ENCODE peak calls at places on chromosomes 6 and 20, in four cellular contexts. One of them, this sample, is unnamed.

GRCh38 chr20:6663751-6664388 is 103.6 kb upstream of the BMP2 start:
- DNase-seq in transverse colon: peak
- DNase-seq in prostate gland: no peak
- DNase-seq in K562: no peak
- DNase-seq in this sample: no peak

GRCh38 chr20:32971703-32972161 is 32.5 kb downstream of the SUN5 start:
- DNase-seq in prostate gland: no peak
- DNase-seq in K562: no peak
- DNase-seq in transverse colon: no peak
- DNase-seq in this sample: no peak

GRCh38 chr6:4931530-4932505 is 72.0 kb downstream of the RPP40 start:
- DNase-seq in transverse colon: peak
- DNase-seq in K562: no peak
- DNase-seq in prostate gland: no peak
- DNase-seq in this sample: peak

GRCh38 chr6:169097336-169098052 is 156.2 kb downstream of the THBS2 start:
- DNase-seq in prostate gland: no peak
- DNase-seq in K562: no peak
- DNase-seq in transverse colon: no peak
- DNase-seq in this sample: no peak

GRCh38 chr6:140052757-140053729 is 678.6 kb upstream of the CITED2 start:
- DNase-seq in transverse colon: no peak
- DNase-seq in K562: peak
- DNase-seq in prostate gland: no peak
- DNase-seq in this sample: peak

GRCh38 chr20:17449039-17449438 is 82.1 kb downstream of the BFSP1 start:
- DNase-seq in transverse colon: no peak
- DNase-seq in prostate gland: no peak
- DNase-seq in K562: peak
- DNase-seq in this sample: no peak

GRCh38 chr20:40711078-40711477 is 22.0 kb upstream of the MAFB start:
- DNase-seq in transverse colon: no peak
- DNase-seq in K562: no peak
- DNase-seq in prostate gland: no peak
- DNase-seq in this sample: no peak

GRCh38 chr6:109379706-109380105 is 2.6 kb downstream of the CD164 start:
- DNase-seq in prostate gland: no peak
- DNase-seq in K562: no peak
- DNase-seq in transverse colon: no peak
- DNase-seq in this sample: peak

GRCh38 chr6:42829561-42830092 is 47.8 kb downstream of the BICRAL start:
- DNase-seq in K562: no peak
- DNase-seq in prostate gland: no peak
- DNase-seq in transverse colon: no peak
- DNase-seq in this sample: no peak

GRCh38 chr6:4577406-4577805 is 198.8 kb upstream of the CDYL start:
- DNase-seq in transverse colon: no peak
- DNase-seq in K562: no peak
- DNase-seq in prostate gland: peak
- DNase-seq in this sample: no peak

GRCh38 chr6:79463721-79464120 is 73.5 kb downstream of the LCA5 start:
- DNase-seq in transverse colon: no peak
- DNase-seq in prostate gland: no peak
- DNase-seq in K562: no peak
- DNase-seq in this sample: no peak

GRCh38 chr6:4647414-4648365 is 128.5 kb upstream of the CDYL start:
- DNase-seq in prostate gland: peak
- DNase-seq in transverse colon: peak
- DNase-seq in K562: peak
- DNase-seq in this sample: peak

GRCh38 chr20:21710863-21711431 is 5.5 kb downstream of the PAX1 start:
- DNase-seq in prostate gland: no peak
- DNase-seq in transverse colon: no peak
- DNase-seq in K562: no peak
- DNase-seq in this sample: no peak

GRCh38 chr6:53543341-53544010 is 1.4 kb downstream of the GCLC start:
- DNase-seq in K562: peak
- DNase-seq in transverse colon: no peak
- DNase-seq in prostate gland: no peak
- DNase-seq in this sample: peak

GRCh38 chr6:149127212-149127611 is 190.3 kb upstream of the TAB2 start:
- DNase-seq in K562: no peak
- DNase-seq in prostate gland: no peak
- DNase-seq in transverse colon: no peak
- DNase-seq in this sample: no peak

GRCh38 chr6:52549428-52549827 is 27.4 kb downstream of the TRAM2 start:
- DNase-seq in transverse colon: no peak
- DNase-seq in K562: no peak
- DNase-seq in prostate gland: no peak
- DNase-seq in this sample: no peak

GRCh38 chr6:81562169-81562568 is 190.3 kb downstream of the TENT5A start:
- DNase-seq in prostate gland: no peak
- DNase-seq in transverse colon: peak
- DNase-seq in K562: no peak
- DNase-seq in this sample: no peak

GRCh38 chr6:112282217-112282616 is 27.9 kb upstream of the LAMA4 start:
- DNase-seq in prostate gland: no peak
- DNase-seq in K562: no peak
- DNase-seq in transverse colon: peak
- DNase-seq in this sample: no peak

GRCh38 chr20:16612708-16613107 is 39.5 kb upstream of the KIF16B start:
- DNase-seq in prostate gland: no peak
- DNase-seq in transverse colon: no peak
- DNase-seq in K562: no peak
- DNase-seq in this sample: no peak

GRCh38 chr20:43901296-43901695 is 13.4 kb upstream of the TOX2 start:
- DNase-seq in prostate gland: no peak
- DNase-seq in transverse colon: no peak
- DNase-seq in K562: no peak
- DNase-seq in this sample: no peak

GRCh38 chr6:34227656-34228421 is 8.8 kb upstream of the HMGA1 start:
- DNase-seq in prostate gland: no peak
- DNase-seq in transverse colon: no peak
- DNase-seq in K562: no peak
- DNase-seq in this sample: no peak

GRCh38 chr6:31794866-31795615 is 511 bp downstream of the VARS1 start:
- DNase-seq in K562: no peak
- DNase-seq in transverse colon: no peak
- DNase-seq in prostate gland: peak
- DNase-seq in this sample: no peak

GRCh38 chr20:49797292-49797628 is 15.4 kb upstream of the SLC9A8 start:
- DNase-seq in transverse colon: no peak
- DNase-seq in K562: no peak
- DNase-seq in prostate gland: no peak
- DNase-seq in this sample: no peak

GRCh38 chr20:12700701-12701100 is 308.1 kb upstream of the SPTLC3 start:
- DNase-seq in transverse colon: no peak
- DNase-seq in K562: no peak
- DNase-seq in prostate gland: no peak
- DNase-seq in this sample: no peak

GRCh38 chr6:3825851-3826581 is 23.2 kb upstream of the FAM50B start:
- DNase-seq in transverse colon: peak
- DNase-seq in prostate gland: peak
- DNase-seq in K562: no peak
- DNase-seq in this sample: no peak

GRCh38 chr6:97049254-97050004 is 124.9 kb downstream of the KLHL32 start:
- DNase-seq in K562: peak
- DNase-seq in transverse colon: no peak
- DNase-seq in prostate gland: no peak
- DNase-seq in this sample: no peak

GRCh38 chr6:36247691-36248090 is 22.2 kb upstream of the PNPLA1 start:
- DNase-seq in transverse colon: no peak
- DNase-seq in prostate gland: no peak
- DNase-seq in K562: no peak
- DNase-seq in this sample: no peak

GRCh38 chr6:36098920-36099647 is 31.2 kb upstream of the MAPK13 start:
- DNase-seq in prostate gland: no peak
- DNase-seq in transverse colon: no peak
- DNase-seq in K562: peak
- DNase-seq in this sample: peak

GRCh38 chr6:100135977-100136376 is 142.0 kb upstream of the MCHR2 start:
- DNase-seq in transverse colon: no peak
- DNase-seq in prostate gland: no peak
- DNase-seq in K562: no peak
- DNase-seq in this sample: no peak

GRCh38 chr6:74867286-74867685 is 338.6 kb downstream of the COL12A1 start:
- DNase-seq in prostate gland: no peak
- DNase-seq in transverse colon: no peak
- DNase-seq in K562: no peak
- DNase-seq in this sample: no peak

GRCh38 chr20:59650418-59650817 is 46.1 kb downstream of the PHACTR3 start:
- DNase-seq in transverse colon: no peak
- DNase-seq in prostate gland: no peak
- DNase-seq in K562: no peak
- DNase-seq in this sample: no peak

GRCh38 chr6:166675736-166676135 is 48.7 kb upstream of the RPS6KA2 start:
- DNase-seq in transverse colon: no peak
- DNase-seq in K562: no peak
- DNase-seq in prostate gland: no peak
- DNase-seq in this sample: no peak

GRCh38 chr6:138182939-138183791 is 21.4 kb downstream of the ARFGEF3 start:
- DNase-seq in prostate gland: peak
- DNase-seq in transverse colon: peak
- DNase-seq in K562: no peak
- DNase-seq in this sample: no peak

DNA sequence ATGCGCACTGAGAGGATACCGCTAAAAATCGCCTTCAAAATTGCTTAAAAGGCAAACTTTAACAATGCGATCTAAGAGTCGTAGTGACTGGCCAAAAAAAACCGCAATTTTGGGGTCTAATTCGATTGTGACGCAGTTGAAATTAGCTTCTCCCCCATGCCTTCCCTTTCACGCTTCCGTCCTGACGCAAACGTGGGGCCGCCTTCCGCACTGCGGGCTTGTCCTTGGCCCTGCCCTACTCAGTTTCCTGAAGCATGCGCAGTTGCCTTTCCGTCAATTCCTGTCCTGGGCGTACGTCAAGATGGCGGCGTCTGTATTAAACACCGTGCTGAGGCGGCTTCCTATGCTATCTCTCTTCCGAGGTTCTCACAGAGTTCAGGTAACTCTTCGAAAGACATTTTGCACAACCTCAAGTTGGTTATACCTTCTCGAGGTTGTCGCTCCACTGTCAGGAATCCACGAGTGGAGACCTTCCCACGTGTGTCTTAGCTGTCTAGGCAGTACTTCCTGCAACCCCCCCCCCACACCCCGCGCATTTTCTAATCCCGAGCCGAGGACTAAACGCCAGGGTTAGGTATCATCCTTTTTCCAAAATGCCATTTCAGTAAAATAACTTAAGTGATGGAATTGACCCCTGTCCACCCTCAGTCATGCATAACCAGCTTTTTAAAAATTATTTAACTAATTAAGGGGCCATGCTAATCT is at the start of gene MRPS18B:
- DNase-seq in transverse colon: peak
- DNase-seq in K562: peak
- DNase-seq in prostate gland: peak
- DNase-seq in this sample: peak
- TF ChIP-seq POLR2A in transverse colon: peak
- TF ChIP-seq POLR2A in K562: no peak
- TF ChIP-seq POLR2A in prostate gland: peak
- TF ChIP-seq POLR2A in this sample: peak

GRCh38 chr6:16132909-16133308 is 4.0 kb downstream of the MYLIP start:
- DNase-seq in K562: peak
- DNase-seq in prostate gland: no peak
- DNase-seq in transverse colon: no peak
- DNase-seq in this sample: peak
- TF ChIP-seq POLR2A in K562: no peak
- TF ChIP-seq POLR2A in prostate gland: no peak
- TF ChIP-seq POLR2A in transverse colon: no peak
- TF ChIP-seq POLR2A in this sample: no peak

GRCh38 chr6:85675030-85675819 is 32.5 kb upstream of the SYNCRIP start:
- DNase-seq in K562: peak
- DNase-seq in transverse colon: peak
- DNase-seq in prostate gland: no peak
- DNase-seq in this sample: peak
- TF ChIP-seq POLR2A in K562: peak
- TF ChIP-seq POLR2A in transverse colon: no peak
- TF ChIP-seq POLR2A in prostate gland: no peak
- TF ChIP-seq POLR2A in this sample: peak

GRCh38 chr6:87151786-87152527 is 3.4 kb upstream of the ZNF292 start:
- DNase-seq in prostate gland: peak
- DNase-seq in transverse colon: peak
- DNase-seq in K562: no peak
- DNase-seq in this sample: peak

GRCh38 chr6:87152528-87152950 is 2.8 kb upstream of the ZNF292 start:
- DNase-seq in K562: no peak
- DNase-seq in prostate gland: no peak
- DNase-seq in transverse colon: no peak
- DNase-seq in this sample: no peak

GRCh38 chr6:87155920-87156600 is 695 bp downstream of the ZNF292 start:
- DNase-seq in prostate gland: peak
- DNase-seq in transverse colon: peak
- DNase-seq in K562: peak
- DNase-seq in this sample: peak

GRCh38 chr6:87155272-87155919 is at the start of gene ZNF292:
- DNase-seq in K562: peak
- DNase-seq in prostate gland: peak
- DNase-seq in transverse colon: peak
- DNase-seq in this sample: peak

GRCh38 chr6:87154641-87155271 is 609 bp upstream of the ZNF292 start:
- DNase-seq in transverse colon: no peak
- DNase-seq in prostate gland: no peak
- DNase-seq in K562: peak
- DNase-seq in this sample: peak
- TF ChIP-seq POLR2A in transverse colon: no peak
- TF ChIP-seq POLR2A in prostate gland: no peak
- TF ChIP-seq POLR2A in K562: peak
- TF ChIP-seq POLR2A in this sample: peak

DNA sequence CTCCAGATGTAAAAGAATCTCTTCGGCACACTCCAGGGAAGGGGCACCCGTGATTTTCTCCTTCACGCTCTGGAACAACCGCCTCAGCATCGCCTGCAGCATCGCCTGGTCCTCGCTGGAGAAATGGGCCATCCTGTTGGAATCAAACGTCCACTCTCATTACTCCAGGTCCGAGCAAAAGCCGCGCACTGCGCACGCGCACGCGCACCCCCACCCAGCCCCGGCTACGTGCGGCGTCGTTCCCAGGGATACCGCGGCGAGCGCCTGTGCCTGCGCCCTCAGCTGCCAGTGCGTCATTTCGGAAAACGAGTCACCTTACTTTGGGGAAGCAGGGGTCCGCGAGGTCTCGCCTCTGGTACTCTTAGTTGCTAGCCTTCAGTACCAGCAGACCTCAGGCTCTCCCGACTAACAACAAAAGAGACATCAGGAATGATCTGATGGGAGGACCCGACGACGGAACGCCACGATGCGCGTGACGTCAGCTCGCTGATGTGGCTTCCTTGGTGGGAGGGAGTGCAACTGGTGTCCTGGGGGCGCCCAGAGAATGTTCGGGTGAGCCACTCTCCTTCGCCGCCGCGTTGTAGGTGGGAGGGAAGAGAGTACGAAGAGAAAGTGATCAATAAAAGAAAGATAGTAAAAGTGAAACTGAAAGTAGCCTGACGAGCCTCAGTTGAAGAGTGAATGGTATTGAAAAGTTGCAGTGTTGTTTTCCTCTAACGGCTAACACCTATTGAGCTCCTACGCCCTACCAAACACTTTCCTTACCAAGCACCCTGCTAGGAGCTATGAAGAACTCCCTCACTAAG is at the start of gene TBC1D32:
- DNase-seq in transverse colon: peak
- DNase-seq in K562: peak
- DNase-seq in prostate gland: peak
- DNase-seq in this sample: peak
- TF ChIP-seq POLR2A in transverse colon: peak
- TF ChIP-seq POLR2A in K562: peak
- TF ChIP-seq POLR2A in prostate gland: peak
- TF ChIP-seq POLR2A in this sample: peak